ENCODE peak calls at places on chromosome 12, in nine cellular contexts. U, Y, N, X, Q, H, P, O and B are unnamed samples.

GRCh38 chr12:42763682-42764081 is 174.1 kb upstream of the PRICKLE1 start:
- DNase-seq in U (no peak), Y (no peak), N (no peak), X (no peak), Q (no peak), H (no peak), P (no peak), O (no peak), B (no peak)

GRCh38 chr12:32390572-32391219 is 8.7 kb upstream of the FGD4 start:
- DNase-seq in U (no peak), Y (no peak), N (no peak), X (peak), Q (peak), H (peak), P (no peak), O (peak), B (no peak)

GRCh38 chr12:73210574-73211204 is 938.5 kb downstream of the TRHDE start:
- DNase-seq in U (no peak), Y (no peak), N (no peak), X (no peak), Q (no peak), H (no peak), P (no peak), O (no peak), B (no peak)

GRCh38 chr12:57841445-57841844 is 5.1 kb downstream of the CTDSP2 start:
- DNase-seq in U (no peak), Y (no peak), N (no peak), X (no peak), Q (no peak), H (no peak), P (no peak), O (no peak), B (no peak)

GRCh38 chr12:95998611-95999300 is 2.6 kb upstream of the HAL start:
- DNase-seq in U (peak), Y (no peak), N (peak), X (peak), Q (no peak), H (peak), P (peak), O (peak), B (peak)

GRCh38 chr12:47017901-47018479 is 61.4 kb upstream of the PCED1B start:
- DNase-seq in U (no peak), Y (no peak), N (no peak), X (no peak), Q (no peak), H (no peak), P (no peak), O (peak), B (no peak)

GRCh38 chr12:32083489-32083888 is 23.2 kb upstream of the BICD1 start:
- DNase-seq in U (no peak), Y (no peak), N (no peak), X (no peak), Q (no peak), H (no peak), P (no peak), O (peak), B (no peak)

GRCh38 chr12:96350982-96351381 is 49.3 kb downstream of the CDK17 start:
- DNase-seq in U (no peak), Y (no peak), N (no peak), X (no peak), Q (no peak), H (no peak), P (no peak), O (no peak), B (no peak)

GRCh38 chr12:109209082-109209481 is 92.7 kb downstream of the ACACB start:
- DNase-seq in U (no peak), Y (no peak), N (no peak), X (no peak), Q (peak), H (no peak), P (no peak), O (no peak), B (no peak)

GRCh38 chr12:39125580-39125979 is 220.2 kb upstream of the CPNE8 start:
- DNase-seq in U (no peak), Y (no peak), N (no peak), X (no peak), Q (no peak), H (no peak), P (no peak), O (no peak), B (no peak)

GRCh38 chr12:674272-674781 is 11.1 kb upstream of the NINJ2 start:
- DNase-seq in U (no peak), Y (no peak), N (no peak), X (no peak), Q (no peak), H (peak), P (peak), O (no peak), B (no peak)

GRCh38 chr12:132409495-132410295 is 80.3 kb upstream of the FBRSL1 start:
- DNase-seq in U (no peak), Y (no peak), N (no peak), X (no peak), Q (no peak), H (no peak), P (no peak), O (no peak), B (no peak)

GRCh38 chr12:56661979-56662638 is 16.3 kb upstream of the ATP5F1B start:
- DNase-seq in U (no peak), Y (no peak), N (no peak), X (no peak), Q (no peak), H (no peak), P (no peak), O (no peak), B (no peak)

GRCh38 chr12:117010693-117011451 is 88.3 kb downstream of the TESC start:
- DNase-seq in U (no peak), Y (no peak), N (no peak), X (no peak), Q (no peak), H (no peak), P (no peak), O (peak), B (no peak)